ENCODE peak calls at places on chromosomes 16 and 17, in four cellular contexts. G is K562, U is A549, Q is IMR-90. S is an unnamed sample.

GRCh38 chr17:28950017-28950751 is 1.1 kb downstream of the PHF12 start:
- DNase-seq in G (peak; percentile 39), U (peak; percentile 48), Q (peak; percentile 39), S (peak; percentile 59)

GRCh38 chr16:58508671-58509251 is 6.6 kb upstream of the SETD6 start:
- DNase-seq in G (no peak), U (no peak), Q (no peak), S (no peak)

GRCh38 chr17:82888583-82889495 is 49.0 kb upstream of the ZNF750 start:
- DNase-seq in G (no peak), U (no peak), Q (no peak), S (peak; percentile 69)

GRCh38 chr17:63653018-63653417 is 30.8 kb downstream of the MAP3K3 start:
- DNase-seq in G (no peak), U (no peak), Q (no peak), S (no peak)

GRCh38 chr17:17950806-17951205 is 21.4 kb downstream of the TOM1L2 start:
- DNase-seq in G (peak; percentile 31), U (peak; percentile 54), Q (no peak), S (no peak)

GRCh38 chr16:2289282-2289681 is 21.4 kb upstream of the RNPS1 start:
- DNase-seq in G (no peak), U (no peak), Q (no peak), S (no peak)

GRCh38 chr17:33284022-33284421 is 9.1 kb downstream of the ASIC2 start:
- DNase-seq in G (no peak), U (peak; percentile 70), Q (peak; percentile 87), S (no peak)

GRCh38 chr17:72477529-72477928 is 356.7 kb downstream of the SOX9 start:
- DNase-seq in G (no peak), U (no peak), Q (no peak), S (no peak)

GRCh38 chr16:49858200-49859129 is 2.6 kb upstream of the ZNF423 start:
- DNase-seq in G (peak; percentile 37), U (peak; percentile 17), Q (no peak), S (peak; percentile 82)

GRCh38 chr17:4980644-4981216 is 6.7 kb downstream of the CAMTA2 start:
- DNase-seq in G (peak; percentile 66), U (peak; percentile 73), Q (peak; percentile 46), S (peak; percentile 84)

GRCh38 chr17:67375761-67376160 is 1.3 kb upstream of the PITPNC1 start:
- DNase-seq in G (no peak), U (no peak), Q (no peak), S (no peak)

GRCh38 chr16:75477680-75478473 is 13.4 kb upstream of the TMEM170A start:
- DNase-seq in G (no peak), U (no peak), Q (no peak), S (no peak)

GRCh38 chr16:2673066-2673999 is 9.0 kb upstream of the KCTD5 start:
- DNase-seq in G (peak; percentile 94), U (peak; percentile 86), Q (peak; percentile 87), S (peak; percentile 98)

GRCh38 chr17:55726440-55726839 is 3.8 kb upstream of the TMEM100 start:
- DNase-seq in G (no peak), U (peak; percentile 10), Q (peak; percentile 91), S (peak; percentile 73)

GRCh38 chr17:65074778-65075250 is 18.3 kb upstream of the GNA13 start:
- DNase-seq in G (peak; percentile 25), U (peak; percentile 49), Q (peak; percentile 68), S (peak; percentile 91)

GRCh38 chr17:305090-305976 is 47.3 kb downstream of the RPH3AL start:
- DNase-seq in G (no peak), U (peak; percentile 28), Q (no peak), S (no peak)

GRCh38 chr16:46884513-46885293 is 541 bp downstream of the GPT2 start:
- DNase-seq in G (peak; percentile 38), U (no peak), Q (peak; percentile 20), S (peak; percentile 63)

GRCh38 chr16:56263711-56264608 is 72.7 kb downstream of the GNAO1 start:
- DNase-seq in G (peak; percentile 27), U (no peak), Q (no peak), S (peak; percentile 86)

GRCh38 chr17:57357830-57358426 is 101.6 kb downstream of the MSI2 start:
- DNase-seq in G (no peak), U (no peak), Q (no peak), S (no peak)

GRCh38 chr17:47866941-47867340 is 16.0 kb upstream of the SP6 start:
- DNase-seq in G (peak; percentile 99), U (no peak), Q (no peak), S (no peak)

GRCh38 chr17:77837917-77838316 is 120.6 kb upstream of the TNRC6C start:
- DNase-seq in G (no peak), U (no peak), Q (no peak), S (no peak)

GRCh38 chr17:54992797-54993639 is 24.5 kb downstream of the STXBP4 start:
- DNase-seq in G (peak; percentile 39), U (peak; percentile 49), Q (peak; percentile 54), S (peak; percentile 59)

GRCh38 chr17:74584307-74584706 is 7.8 kb downstream of the CD300LD start:
- DNase-seq in G (no peak), U (no peak), Q (no peak), S (no peak)

GRCh38 chr16:88387941-88388627 is 5.3 kb downstream of the ZNF469 start:
- DNase-seq in G (no peak), U (peak; percentile 74), Q (peak; percentile 51), S (no peak)

GRCh38 chr17:304461-304860 is 48.1 kb downstream of the RPH3AL start:
- DNase-seq in G (no peak), U (no peak), Q (no peak), S (no peak)

GRCh38 chr17:36133629-36134259 is 30.1 kb downstream of the CCL4 start:
- DNase-seq in G (no peak), U (no peak), Q (no peak), S (no peak)

GRCh38 chr17:2125013-2125535 is 70.2 kb downstream of the HIC1 start:
- DNase-seq in G (no peak), U (no peak), Q (peak; percentile 92), S (no peak)

GRCh38 chr16:87335968-87336849 is 19.0 kb upstream of the C16orf95 start:
- DNase-seq in G (no peak), U (no peak), Q (no peak), S (no peak)

GRCh38 chr16:65283238-65283651 is 161.4 kb upstream of the CDH11 start:
- DNase-seq in G (no peak), U (no peak), Q (peak; percentile 34), S (peak; percentile 71)

GRCh38 chr17:65102788-65103187 is 34.4 kb upstream of the RGS9 start:
- DNase-seq in G (no peak), U (no peak), Q (no peak), S (no peak)

GRCh38 chr17:67491009-67491677 is 114.1 kb downstream of the PITPNC1 start:
- DNase-seq in G (no peak), U (peak; percentile 80), Q (peak; percentile 98), S (peak; percentile 89)

GRCh38 chr16:15993128-15993527 is 43.7 kb downstream of the ABCC1 start:
- DNase-seq in G (no peak), U (no peak), Q (no peak), S (no peak)

GRCh38 chr16:15993541-15993940 is 44.1 kb downstream of the ABCC1 start:
- DNase-seq in G (no peak), U (no peak), Q (no peak), S (no peak)

GRCh38 chr16:16000685-16001084 is 51.3 kb downstream of the ABCC1 start:
- DNase-seq in G (no peak), U (no peak), Q (no peak), S (no peak)

GRCh38 chr16:15993946-15994665 is 44.7 kb downstream of the ABCC1 start:
- DNase-seq in G (no peak), U (no peak), Q (peak; percentile 71), S (no peak)

GRCh38 chr16:15996432-15997109 is 47.2 kb downstream of the ABCC1 start:
- DNase-seq in G (peak; percentile 48), U (peak; percentile 88), Q (peak; percentile 93), S (peak; percentile 52)
- TF ChIP-seq RCOR1 in G (no peak), U (no peak), Q (no peak), S (no peak)

GRCh38 chr16:79485020-79485419 is 115.5 kb downstream of the MAF start:
- DNase-seq in G (no peak), U (no peak), Q (no peak), S (no peak)

GRCh38 chr16:79476580-79476979 is 124.0 kb downstream of the MAF start:
- DNase-seq in G (no peak), U (no peak), Q (no peak), S (no peak)

GRCh38 chr16:79484237-79484636 is 116.3 kb downstream of the MAF start:
- DNase-seq in G (no peak), U (no peak), Q (no peak), S (no peak)

GRCh38 chr16:79483336-79483735 is 117.2 kb downstream of the MAF start:
- DNase-seq in G (no peak), U (no peak), Q (no peak), S (no peak)

GRCh38 chr16:79482011-79482410 is 118.5 kb downstream of the MAF start:
- DNase-seq in G (no peak), U (no peak), Q (no peak), S (no peak)
- TF ChIP-seq RCOR1 in G (no peak), U (no peak), Q (no peak), S (no peak)

GRCh38 chr16:10465821-10466220 is 80.0 kb downstream of the ATF7IP2 start:
- DNase-seq in G (no peak), U (no peak), Q (peak; percentile 3), S (no peak)

GRCh38 chr16:10466313-10466712 is 80.5 kb downstream of the ATF7IP2 start:
- DNase-seq in G (no peak), U (no peak), Q (no peak), S (no peak)

DNA sequence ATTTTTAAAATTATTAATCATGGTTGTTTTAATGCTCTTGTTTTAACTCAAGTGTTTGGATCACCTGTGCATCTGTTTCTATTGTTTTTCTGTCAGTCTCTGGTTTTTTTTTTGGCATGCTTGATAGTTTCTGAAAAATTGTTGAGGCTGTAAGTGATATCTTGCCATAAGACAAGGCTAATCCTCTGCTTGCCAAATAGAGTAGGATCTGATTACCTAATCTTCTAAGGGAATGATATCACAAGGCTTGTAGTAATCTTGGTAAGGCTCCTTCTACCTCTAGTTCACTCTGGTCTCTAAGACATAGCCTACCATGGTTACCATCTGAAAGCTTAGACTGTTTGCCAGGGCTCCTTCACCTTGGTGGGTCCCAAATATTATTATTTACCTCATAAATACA is 81.0 kb downstream of the ATF7IP2 start:
- DNase-seq in G (no peak), U (no peak), Q (no peak), S (no peak)
- TF ChIP-seq RCOR1 in G (no peak), U (no peak), Q (no peak), S (no peak)

GRCh38 chr17:79878346-79878745 is 39.1 kb upstream of the CBX4 start:
- DNase-seq in G (no peak), U (no peak), Q (no peak), S (peak; percentile 10)

GRCh38 chr17:79888009-79888540 is 48.8 kb upstream of the CBX4 start:
- DNase-seq in G (no peak), U (no peak), Q (no peak), S (no peak)

GRCh38 chr17:79888811-79889634 is 49.8 kb upstream of the CBX4 start:
- DNase-seq in G (no peak), U (no peak), Q (no peak), S (peak; percentile 14)

GRCh38 chr17:79887451-79887991 is 48.3 kb upstream of the CBX4 start:
- DNase-seq in G (no peak), U (no peak), Q (no peak), S (peak; percentile 13)

DNA sequence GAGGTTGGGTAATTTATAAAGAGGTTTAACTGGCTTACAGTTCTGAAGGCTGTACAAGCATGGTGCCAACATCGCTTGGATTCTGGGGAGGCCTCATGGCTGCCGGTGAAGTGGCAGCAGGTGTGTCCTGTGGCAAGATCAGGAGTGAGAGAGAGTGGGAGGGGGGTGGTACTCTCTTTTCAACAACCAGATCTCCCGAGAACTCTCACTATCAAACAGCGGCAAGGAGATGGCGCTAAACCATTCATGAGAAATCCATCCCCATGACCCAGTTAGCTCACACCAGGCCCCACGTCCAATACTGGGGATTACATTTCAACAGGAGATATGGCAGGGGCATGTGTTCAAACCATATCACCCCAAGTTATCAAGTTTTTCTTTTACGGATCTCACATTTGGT is 44.0 kb upstream of the CBX4 start:
- DNase-seq in G (no peak), U (no peak), Q (no peak), S (no peak)
- TF ChIP-seq RCOR1 in G (no peak), U (no peak), Q (no peak), S (no peak)

S was measured in SK-N-SH.